ENCODE peak calls at places on chromosomes 12 and 14, in seven cellular contexts. X is fibroblast of pulmonary artery, V is breast epithelium, N is WERI-Rb-1, O is mammary epithelial cell, Z is K562, E is left lung. T is an unnamed sample.

GRCh38 chr12:76489737-76490136 is 69.8 kb downstream of the OSBPL8 start:
- DNase-seq in X (peak), V (no peak), N (no peak), O (no peak), Z (no peak), E (no peak), T (peak)

GRCh38 chr12:126483145-126484068 is 1418.2 kb downstream of the AACS start:
- DNase-seq in X (peak), V (no peak), N (no peak), O (no peak), Z (no peak), E (no peak), T (no peak)

GRCh38 chr14:56224691-56225681 is 106.8 kb downstream of the PELI2 start:
- DNase-seq in X (no peak), V (no peak), N (no peak), O (no peak), Z (no peak), E (no peak), T (no peak)

GRCh38 chr12:24903305-24904088 is 45.4 kb downstream of the BCAT1 start:
- DNase-seq in X (no peak), V (no peak), N (no peak), O (peak), Z (no peak), E (no peak), T (no peak)

GRCh38 chr12:126667340-126667739 is 1599.6 kb upstream of the TMEM132C start:
- DNase-seq in X (peak), V (no peak), N (no peak), O (peak), Z (no peak), E (no peak), T (no peak)

GRCh38 chr14:103623883-103624482 is 5.0 kb upstream of the KLC1 start:
- DNase-seq in X (no peak), V (no peak), N (no peak), O (no peak), Z (no peak), E (peak), T (no peak)

GRCh38 chr12:93742086-93742934 is 65.1 kb downstream of the CRADD start:
- DNase-seq in X (peak), V (peak), N (peak), O (peak), Z (peak), E (peak), T (peak)

GRCh38 chr12:11884661-11885060 is 186.1 kb upstream of the BCL2L14 start:
- DNase-seq in X (no peak), V (no peak), N (no peak), O (peak), Z (no peak), E (no peak), T (peak)

GRCh38 chr12:131094831-131095805 is 141.4 kb downstream of the ADGRD1 start:
- DNase-seq in X (no peak), V (peak), N (peak), O (no peak), Z (no peak), E (peak), T (no peak)

GRCh38 chr12:28708918-28709371 is 440.1 kb upstream of the FAR2 start:
- DNase-seq in X (peak), V (no peak), N (no peak), O (no peak), Z (no peak), E (no peak), T (no peak)

GRCh38 chr12:66647034-66647691 is 31.7 kb downstream of the GRIP1 start:
- DNase-seq in X (peak), V (no peak), N (no peak), O (peak), Z (no peak), E (no peak), T (no peak)

GRCh38 chr12:132506730-132507538 is 17.0 kb downstream of the FBRSL1 start:
- DNase-seq in X (peak), V (no peak), N (peak), O (no peak), Z (peak), E (peak), T (peak)

GRCh38 chr14:24425704-24426103 is 3.8 kb downstream of the CBLN3 start:
- DNase-seq in X (peak), V (no peak), N (no peak), O (peak), Z (peak), E (no peak), T (peak)

GRCh38 chr12:44428825-44429224 is 447.3 kb downstream of the NELL2 start:
- DNase-seq in X (no peak), V (no peak), N (no peak), O (no peak), Z (no peak), E (no peak), T (no peak)

GRCh38 chr14:29553427-29553826 is 374.2 kb downstream of the PRKD1 start:
- DNase-seq in X (no peak), V (no peak), N (no peak), O (no peak), Z (no peak), E (no peak), T (no peak)

GRCh38 chr14:75198291-75198933 is 22.0 kb upstream of the TMED10 start:
- DNase-seq in X (no peak), V (no peak), N (no peak), O (no peak), Z (no peak), E (no peak), T (peak)

GRCh38 chr14:64610049-64610746 is 60.4 kb downstream of the PPP1R36 start:
- DNase-seq in X (no peak), V (no peak), N (no peak), O (no peak), Z (no peak), E (no peak), T (no peak)

GRCh38 chr14:55438066-55438683 is 2.2 kb downstream of the TBPL2 start:
- DNase-seq in X (peak), V (no peak), N (peak), O (peak), Z (peak), E (no peak), T (peak)

GRCh38 chr12:47975036-47975620 is 11.7 kb downstream of the TMEM106C start:
- DNase-seq in X (no peak), V (no peak), N (no peak), O (no peak), Z (no peak), E (no peak), T (no peak)

DNA sequence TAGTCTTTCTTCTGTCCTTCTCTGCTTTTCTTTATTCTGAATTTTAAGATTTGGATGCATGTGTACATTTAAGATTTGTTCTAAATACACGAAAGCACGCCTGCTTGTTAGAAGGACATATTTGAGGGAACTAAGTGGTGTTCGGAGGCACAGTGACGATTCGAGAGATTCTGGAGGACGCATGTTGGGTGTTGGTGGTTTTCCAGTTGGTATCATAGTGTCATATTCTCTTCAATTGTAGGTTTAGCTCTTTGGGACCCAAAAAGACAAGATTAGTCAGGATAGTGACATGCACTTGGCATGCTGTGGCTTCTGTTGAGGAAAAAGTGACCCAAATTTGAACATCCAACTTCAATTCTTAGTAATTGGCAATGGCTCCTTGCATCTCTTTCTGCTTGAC is 30.1 kb downstream of the PRKCH start:
- DNase-seq in X (no peak), V (no peak), N (no peak), O (no peak), Z (no peak), E (no peak), T (no peak)
- H3K4me3 ChIP-seq in X (no peak), V (no peak), N (no peak), O (no peak), Z (no peak), E (no peak), T (no peak)

DNA sequence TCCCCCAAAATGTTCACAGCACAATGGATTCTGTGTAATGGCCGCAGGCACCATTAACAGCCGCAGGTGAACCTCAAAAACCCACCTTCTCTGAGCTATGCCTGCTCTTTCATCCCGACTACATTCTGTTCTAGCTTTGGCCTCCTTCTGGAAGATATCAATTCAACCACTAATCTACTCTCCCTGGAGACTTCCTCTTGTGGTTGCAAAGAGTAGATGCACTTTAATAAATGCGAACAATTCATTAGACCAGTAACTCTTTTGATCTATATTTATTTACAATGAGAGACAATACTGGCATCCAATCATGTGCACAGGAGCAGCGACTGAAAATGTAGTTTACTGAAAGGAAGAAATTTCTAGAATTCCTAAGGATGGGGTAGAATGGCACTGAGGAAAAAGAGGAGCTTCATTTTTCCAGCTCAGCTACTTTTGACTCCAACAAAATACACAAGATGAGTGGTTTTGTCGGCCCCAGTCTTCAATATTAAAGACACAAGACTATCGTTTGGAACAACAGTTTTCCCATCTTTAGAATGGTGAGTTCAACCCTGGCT is 5.3 kb downstream of the GRIN2B start:
- DNase-seq in X (no peak), V (no peak), N (no peak), O (no peak), Z (no peak), E (no peak), T (no peak)
- TF ChIP-seq CTCF in X (no peak), V (no peak), N (no peak), O (no peak), Z (no peak), E (no peak), T (no peak)

DNA sequence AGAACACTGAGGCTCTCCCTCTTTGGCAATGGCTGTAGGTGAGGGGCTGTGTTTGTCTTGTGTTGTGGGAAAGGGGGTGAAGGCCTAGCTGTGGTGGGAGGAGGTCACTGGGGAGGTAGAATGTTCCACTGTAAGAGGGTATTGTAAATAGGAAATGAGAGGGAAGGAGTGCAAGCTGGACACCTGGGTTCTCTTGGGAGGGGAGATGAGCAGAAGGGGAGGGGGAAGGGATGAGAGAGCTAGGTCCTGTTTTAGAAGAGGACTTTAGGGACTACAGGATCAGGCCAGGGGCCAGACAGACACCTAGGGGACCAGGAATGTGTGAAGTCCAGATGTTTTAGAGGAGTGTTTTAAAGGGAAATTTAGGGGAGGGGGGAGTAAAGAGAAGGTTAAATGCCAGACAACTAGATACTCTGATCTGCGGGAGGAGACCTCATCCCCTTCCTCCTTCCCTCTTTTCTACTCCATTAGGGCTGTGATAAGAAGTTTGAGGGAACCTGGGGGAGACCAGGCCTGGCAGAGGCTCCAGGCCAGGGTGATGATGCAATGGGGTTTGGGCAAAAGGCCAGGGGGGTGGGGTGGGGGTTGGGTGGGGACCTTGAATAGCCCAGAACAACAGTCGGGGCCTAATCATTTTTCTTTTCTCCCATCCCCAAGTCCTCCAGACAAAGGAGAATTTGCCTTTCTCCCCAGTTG is 2.0 kb downstream of the ITGA5 start:
- DNase-seq in X (peak), V (no peak), N (no peak), O (no peak), Z (peak), E (no peak), T (no peak)
- H3K4me3 ChIP-seq in X (peak), V (peak), N (no peak), O (peak), Z (peak), E (peak), T (peak)

DNA sequence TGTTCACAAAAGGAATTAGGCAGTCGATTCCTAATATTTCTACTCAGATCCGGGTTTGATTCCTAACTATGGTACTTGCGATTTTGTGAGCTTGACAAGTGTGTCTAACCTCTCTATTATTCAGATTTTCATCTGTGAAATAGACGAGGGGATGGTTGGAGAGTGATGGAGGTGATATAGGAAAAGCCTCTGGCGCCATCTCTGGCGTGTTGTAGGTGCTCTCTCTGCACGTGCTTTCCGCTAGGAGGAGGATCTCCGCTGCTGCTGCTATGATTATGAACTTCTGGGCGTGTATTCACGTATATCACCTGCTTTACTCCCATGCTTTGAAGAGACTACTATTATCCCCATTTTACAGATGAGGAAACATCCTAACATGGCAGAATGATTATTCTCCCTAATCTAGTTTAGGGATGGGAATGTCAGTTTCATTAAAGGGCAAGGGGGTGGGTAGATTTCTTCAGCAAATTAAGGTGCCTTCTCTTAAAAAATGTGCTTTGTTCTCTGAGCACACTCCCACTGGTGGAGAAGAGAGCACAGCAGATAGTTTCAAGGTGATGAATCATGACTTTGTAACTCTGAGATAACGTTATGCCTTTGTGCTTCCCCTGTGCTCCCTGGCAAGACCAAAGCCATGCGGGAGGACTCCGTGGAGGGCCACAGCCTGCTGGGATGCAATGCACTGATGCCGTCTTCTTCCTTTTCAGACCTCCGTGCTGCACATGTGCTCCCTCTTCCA is 97.1 kb downstream of the PRIMA1 start:
- DNase-seq in X (no peak), V (no peak), N (no peak), O (no peak), Z (no peak), E (no peak), T (no peak)
- TF ChIP-seq CTCF in X (no peak), V (no peak), N (peak), O (no peak), Z (peak), E (no peak), T (no peak)

GRCh38 chr12:52119398-52120254 is 40.1 kb downstream of the SMIM41 start:
- DNase-seq in X (peak), V (no peak), N (peak), O (no peak), Z (peak), E (no peak), T (peak)
- H3K4me3 ChIP-seq in X (no peak), V (no peak), N (no peak), O (no peak), Z (no peak), E (no peak), T (no peak)

GRCh38 chr12:113647048-113647447 is 175.4 kb upstream of the LHX5 start:
- DNase-seq in X (no peak), V (no peak), N (peak), O (no peak), Z (no peak), E (no peak), T (no peak)
- TF ChIP-seq CTCF in X (no peak), V (no peak), N (peak), O (no peak), Z (peak), E (no peak), T (peak)

GRCh38 chr12:53105256-53105655 is 2.0 kb downstream of the SOAT2 start:
- DNase-seq in X (no peak), V (no peak), N (no peak), O (no peak), Z (no peak), E (no peak), T (no peak)

GRCh38 chr12:53101931-53102781 is 1.1 kb upstream of the SOAT2 start:
- DNase-seq in X (no peak), V (no peak), N (peak), O (no peak), Z (no peak), E (no peak), T (no peak)

GRCh38 chr12:53101266-53101665 is 2.0 kb upstream of the SOAT2 start:
- DNase-seq in X (no peak), V (no peak), N (no peak), O (no peak), Z (no peak), E (no peak), T (no peak)

GRCh38 chr12:53103860-53104305 is 597 bp downstream of the SOAT2 start:
- DNase-seq in X (no peak), V (no peak), N (no peak), O (no peak), Z (no peak), E (no peak), T (no peak)

DNA sequence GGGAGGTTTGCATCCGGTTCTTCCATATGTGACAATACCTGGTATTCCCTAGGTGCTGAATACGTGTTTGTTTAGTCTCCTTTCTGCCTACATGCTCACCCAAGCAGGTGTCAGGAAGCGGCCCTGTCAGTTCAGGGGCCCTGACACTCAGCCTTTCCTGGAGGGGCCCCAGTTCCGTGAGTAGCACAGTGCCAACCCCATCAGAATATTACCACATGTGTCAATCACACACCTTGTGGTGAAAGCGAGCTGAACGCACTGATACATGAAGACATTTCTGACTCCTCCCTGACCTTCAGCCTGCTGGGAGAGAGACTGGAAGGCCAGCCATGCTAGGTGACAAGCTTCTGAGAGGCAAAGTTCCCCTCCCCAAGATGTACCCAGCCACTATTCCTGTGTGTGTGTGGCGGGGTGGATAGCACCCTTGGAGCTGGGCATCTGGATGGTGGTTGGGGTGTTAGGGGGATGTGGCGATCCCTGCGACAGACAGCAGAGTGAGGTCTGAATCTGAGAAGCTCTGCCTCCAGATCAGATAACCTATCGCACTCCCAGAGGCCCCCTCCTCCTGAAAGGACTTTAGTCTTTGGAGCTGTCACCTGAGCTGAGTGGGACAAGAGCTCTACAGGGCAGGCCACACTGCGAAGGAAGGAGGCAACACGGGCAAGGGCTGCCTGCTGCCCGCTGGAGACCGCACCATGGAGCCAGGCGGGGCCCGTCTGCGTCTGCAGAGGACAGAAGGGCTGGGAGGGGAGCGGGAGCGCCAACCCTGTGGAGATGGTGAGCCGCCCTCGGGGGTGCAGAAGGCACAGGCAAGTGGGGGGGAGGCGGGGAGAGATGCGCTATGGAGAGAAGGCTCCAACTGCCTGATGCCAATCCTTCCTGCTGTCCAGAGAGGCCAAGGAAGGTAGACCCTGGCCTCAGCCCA is at the start of gene SOAT2:
- DNase-seq in X (no peak), V (no peak), N (no peak), O (no peak), Z (peak), E (no peak), T (peak)
- H3K4me3 ChIP-seq in X (no peak), V (no peak), N (no peak), O (no peak), Z (no peak), E (no peak), T (no peak)

T was measured in cardiac muscle cell.